ENCODE peak calls at places on chromosome 14, in ten cellular contexts. N is uterus; I is lung; E is thyroid gland; U is heart right ventricle; X is adipocyte; W is H1; M is right atrium auricular region; P is Karpas-422; S is CD4-positive, CD25-positive, alpha-beta regulatory T cell. Q is an unnamed sample.

GRCh38 chr14:101791919-101792572 is 30.5 kb downstream of the PPP2R5C start:
- DNase-seq in N (no peak), I (no peak), E (no peak), U (no peak), X (peak; percentile 58), W (no peak), M (no peak), P (peak; percentile 69), S (no peak), Q (no peak)

GRCh38 chr14:24837280-24838046 is 203.5 kb upstream of the GZMB start:
- DNase-seq in N (no peak), I (no peak), E (no peak), U (no peak), X (peak; percentile 50), W (no peak), M (no peak), P (no peak), S (no peak), Q (no peak)

GRCh38 chr14:25006961-25007795 is 42.8 kb downstream of the STXBP6 start:
- DNase-seq in N (no peak), I (no peak), E (no peak), U (peak; percentile 7), X (peak; percentile 82), W (no peak), M (no peak), P (no peak), S (no peak), Q (no peak)

GRCh38 chr14:56237398-56237797 is 119.2 kb downstream of the PELI2 start:
- DNase-seq in N (no peak), I (no peak), E (no peak), U (no peak), X (no peak), W (no peak), M (no peak), P (peak; percentile 24), S (no peak), Q (no peak)

GRCh38 chr14:20184181-20184580 is 6.5 kb upstream of the OR11G2 start:
- DNase-seq in N (no peak), I (no peak), E (no peak), U (no peak), X (no peak), W (no peak), M (no peak), P (no peak), S (no peak), Q (no peak)

GRCh38 chr14:80004871-80005270 is 206.4 kb downstream of the DIO2 start:
- DNase-seq in N (no peak), I (no peak), E (no peak), U (no peak), X (no peak), W (no peak), M (no peak), P (no peak), S (no peak), Q (no peak)

GRCh38 chr14:34064349-34064748 is 113.5 kb upstream of the EGLN3 start:
- DNase-seq in N (peak; percentile 82), I (peak; percentile 39), E (no peak), U (peak; percentile 64), X (peak; percentile 34), W (no peak), M (peak; percentile 83), P (no peak), S (no peak), Q (peak; percentile 87)

GRCh38 chr14:56581041-56581727 is 1.6 kb downstream of the TMEM260 start:
- DNase-seq in N (no peak), I (no peak), E (no peak), U (no peak), X (no peak), W (no peak), M (no peak), P (peak; percentile 78), S (no peak), Q (no peak)

GRCh38 chr14:105093426-105094192 is 28.4 kb upstream of the GPR132 start:
- DNase-seq in N (peak; percentile 87), I (peak; percentile 81), E (peak; percentile 89), U (peak; percentile 72), X (peak; percentile 80), W (peak; percentile 92), M (no peak), P (peak; percentile 83), S (peak; percentile 42), Q (peak; percentile 87)

GRCh38 chr14:50311974-50312733 is at the start of the genes DMAC2L and L2HGDH:
- DNase-seq in N (peak; percentile 90), I (peak; percentile 95), E (peak; percentile 95), U (peak; percentile 92), X (peak; percentile 98), W (peak; percentile 95), M (peak; percentile 92), P (peak; percentile 100), S (peak; percentile 87), Q (peak; percentile 95)

GRCh38 chr14:101077511-101078074 is 174.1 kb upstream of the RTL1 start:
- DNase-seq in N (no peak), I (peak; percentile 23), E (peak; percentile 12), U (no peak), X (peak; percentile 53), W (no peak), M (peak; percentile 52), P (no peak), S (no peak), Q (peak; percentile 57)

GRCh38 chr14:55212611-55213010 is 21.2 kb upstream of the DLGAP5 start:
- DNase-seq in N (no peak), I (no peak), E (no peak), U (no peak), X (no peak), W (no peak), M (no peak), P (peak; percentile 94), S (no peak), Q (no peak)

GRCh38 chr14:36111822-36112583 is 64.5 kb downstream of the PTCSC3 start:
- DNase-seq in N (no peak), I (no peak), E (no peak), U (no peak), X (no peak), W (no peak), M (no peak), P (no peak), S (no peak), Q (no peak)

GRCh38 chr14:25042362-25043299 is 7.3 kb downstream of the STXBP6 start:
- DNase-seq in N (no peak), I (no peak), E (peak; percentile 33), U (peak; percentile 50), X (peak; percentile 78), W (no peak), M (no peak), P (no peak), S (no peak), Q (no peak)

GRCh38 chr14:96038920-96039632 is at the start of gene C14orf132:
- DNase-seq in N (peak; percentile 84), I (peak; percentile 78), E (peak; percentile 61), U (peak; percentile 57), X (peak; percentile 87), W (peak; percentile 80), M (peak; percentile 73), P (no peak), S (no peak), Q (peak; percentile 85)

DNA sequence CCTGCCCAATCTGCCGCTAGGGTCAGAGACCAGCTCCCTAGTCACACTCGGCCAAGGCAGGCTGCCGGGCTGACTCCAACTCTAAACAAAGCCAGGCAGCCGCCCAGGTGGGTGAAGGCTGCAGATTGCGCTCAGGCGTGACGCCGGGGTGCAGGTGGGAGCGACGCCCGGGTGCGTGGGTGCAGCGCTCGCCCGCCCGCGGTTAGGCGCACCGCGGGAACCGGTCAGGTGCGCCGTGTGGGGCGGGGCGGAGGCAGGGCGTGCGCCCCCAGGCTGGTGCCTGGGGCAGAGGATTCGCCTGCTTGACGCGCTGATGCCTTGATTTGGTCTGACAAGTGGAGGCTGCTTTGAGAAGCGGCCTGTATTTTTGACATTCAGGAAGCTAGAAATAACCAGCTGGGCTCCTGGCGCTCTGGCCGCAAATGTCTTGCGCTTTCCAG is 126.7 kb upstream of the HIF1A start:
- DNase-seq in N (no peak), I (no peak), E (peak; percentile 95), U (no peak), X (no peak), W (peak; percentile 76), M (peak; percentile 57), P (peak; percentile 87), S (peak; percentile 8), Q (no peak)
- H3K4me1 ChIP-seq in N (no peaks in the 10 kb centered on the region), I (peaks cover 21% of the 10 kb centered on the region), E (peaks cover 52% of the 10 kb centered on the region), U (peaks cover 100% of the 10 kb centered on the region), X (peaks cover 95% of the 10 kb centered on the region), W (peaks cover 12% of the 10 kb centered on the region), M (peaks cover 44% of the 10 kb centered on the region), P (peaks cover 26% of the 10 kb centered on the region), S (peaks cover 11% of the 10 kb centered on the region), Q (peaks cover 28% of the 10 kb centered on the region)

GRCh38 chr14:65434216-65434850 is 21.8 kb downstream of the FUT8 start:
- DNase-seq in N (no peak), I (no peak), E (no peak), U (no peak), X (peak; percentile 26), W (no peak), M (no peak), P (peak; percentile 47), S (no peak), Q (no peak)

GRCh38 chr14:65438266-65438933 is 25.9 kb downstream of the FUT8 start:
- DNase-seq in N (no peak), I (no peak), E (no peak), U (no peak), X (no peak), W (no peak), M (no peak), P (no peak), S (no peak), Q (no peak)

GRCh38 chr14:65444230-65444629 is 31.7 kb downstream of the FUT8 start:
- DNase-seq in N (no peak), I (no peak), E (no peak), U (no peak), X (no peak), W (no peak), M (no peak), P (no peak), S (no peak), Q (no peak)

GRCh38 chr14:65440230-65440629 is 27.7 kb downstream of the FUT8 start:
- DNase-seq in N (no peak), I (no peak), E (no peak), U (no peak), X (no peak), W (no peak), M (no peak), P (no peak), S (no peak), Q (no peak)

GRCh38 chr14:65439117-65439516 is 26.6 kb downstream of the FUT8 start:
- DNase-seq in N (no peak), I (no peak), E (no peak), U (no peak), X (no peak), W (no peak), M (no peak), P (no peak), S (no peak), Q (no peak)
- H3K4me1 ChIP-seq in N (no peaks in the 10 kb centered on the region), I (no peaks in the 10 kb centered on the region), E (peaks cover 14% of the 10 kb centered on the region), U (peaks cover 5% of the 10 kb centered on the region), X (peaks cover 9% of the 10 kb centered on the region), W (no peaks in the 10 kb centered on the region), M (peaks cover under 1% of the 10 kb centered on the region), P (peaks cover 35% of the 10 kb centered on the region), S (peaks cover 12% of the 10 kb centered on the region), Q (peaks cover 13% of the 10 kb centered on the region)

GRCh38 chr14:91371990-91372375 is 45.6 kb downstream of the CCDC88C start:
- DNase-seq in N (no peak), I (no peak), E (no peak), U (no peak), X (no peak), W (no peak), M (no peak), P (no peak), S (no peak), Q (no peak)
- H3K4me1 ChIP-seq in N (peaks cover 6% of the 10 kb centered on the region), I (peaks cover 43% of the 10 kb centered on the region), E (no peaks in the 10 kb centered on the region), U (peaks cover 99% of the 10 kb centered on the region), X (no peaks in the 10 kb centered on the region), W (peaks cover 49% of the 10 kb centered on the region), M (peaks cover 45% of the 10 kb centered on the region), P (peaks cover 64% of the 10 kb centered on the region), S (peaks cover 98% of the 10 kb centered on the region), Q (no peaks in the 10 kb centered on the region)

GRCh38 chr14:61562321-61563161 is 132.8 kb upstream of the HIF1A start:
- DNase-seq in N (no peak), I (no peak), E (no peak), U (no peak), X (peak; percentile 93), W (no peak), M (peak; percentile 54), P (no peak), S (no peak), Q (no peak)
- H3K4me1 ChIP-seq in N (no peaks in the 10 kb centered on the region), I (peaks cover 19% of the 10 kb centered on the region), E (peaks cover 69% of the 10 kb centered on the region), U (peaks cover 80% of the 10 kb centered on the region), X (peaks cover 80% of the 10 kb centered on the region), W (no peaks in the 10 kb centered on the region), M (peaks cover 43% of the 10 kb centered on the region), P (peaks cover 1% of the 10 kb centered on the region), S (no peaks in the 10 kb centered on the region), Q (peaks cover 18% of the 10 kb centered on the region)

Q was measured in sigmoid colon.